ENCODE peak calls at places on chromosomes 11 and 22, in six cellular contexts. P is fibroblast of mammary gland, U is right lobe of liver, L is AG09309, G is GM10248, J is endothelial cell. D is an unnamed sample.

GRCh38 chr11:107928767-107929507 is 689 bp downstream of the RAB39A start:
- DNase-seq in U (peak; percentile 55), G (peak; percentile 28), P (no peak), L (no peak), J (peak; percentile 14), D (no peak)

GRCh38 chr11:68498313-68498712 is 37.8 kb downstream of the PPP6R3 start:
- DNase-seq in L (no peak), G (no peak), J (no peak), U (no peak), P (no peak), D (no peak)

GRCh38 chr11:36057372-36058045 is 113.6 kb downstream of the LDLRAD3 start:
- DNase-seq in G (no peak), L (no peak), P (peak; percentile 97), J (no peak), U (no peak), D (no peak)

GRCh38 chr22:40818192-40818746 is 877 bp downstream of the SLC25A17 start:
- DNase-seq in P (no peak), G (no peak), L (no peak), U (no peak), J (no peak), D (no peak)

GRCh38 chr11:61967924-61968757 is 707 bp upstream of the FTH1 start:
- DNase-seq in L (no peak), P (no peak), U (peak; percentile 74), J (peak; percentile 20), G (peak; percentile 64), D (no peak)

GRCh38 chr22:29343313-29343805 is 27.9 kb upstream of the RASL10A start:
- DNase-seq in J (no peak), G (no peak), P (peak; percentile 41), U (no peak), L (peak; percentile 25), D (no peak)

GRCh38 chr11:43614214-43614613 is 66.3 kb upstream of the HSD17B12 start:
- DNase-seq in P (no peak), U (no peak), J (no peak), G (no peak), L (no peak), D (no peak)

GRCh38 chr11:38598413-38598812 is 2000.4 kb upstream of the RAG2 start:
- DNase-seq in L (no peak), J (peak; percentile 5), P (no peak), G (no peak), U (no peak), D (no peak)

GRCh38 chr22:45948081-45948648 is 28.8 kb downstream of the WNT7B start:
- DNase-seq in L (no peak), G (no peak), J (no peak), U (no peak), P (no peak), D (no peak)

GRCh38 chr11:41056892-41057569 is 402.4 kb downstream of the LRRC4C start:
- DNase-seq in P (no peak), L (no peak), G (no peak), J (no peak), U (no peak), D (no peak)

GRCh38 chr11:126348806-126349582 is 6.5 kb upstream of the ST3GAL4 start:
- DNase-seq in U (peak; percentile 45), G (no peak), P (peak; percentile 74), J (no peak), L (no peak), D (peak; percentile 39)

GRCh38 chr11:117816151-117816741 is 8.3 kb downstream of the FXYD2 start:
- DNase-seq in L (no peak), P (peak; percentile 58), U (peak; percentile 60), G (no peak), J (no peak), D (peak; percentile 78)

GRCh38 chr22:17746916-17747315 is 27.4 kb downstream of the BID start:
- DNase-seq in U (no peak), P (no peak), L (no peak), J (no peak), G (no peak), D (no peak)

GRCh38 chr22:42500164-42500835 is 19.3 kb downstream of the RRP7A start:
- DNase-seq in P (peak; percentile 59), U (peak; percentile 81), L (no peak), G (peak; percentile 100), J (peak; percentile 45), D (no peak)

DNA sequence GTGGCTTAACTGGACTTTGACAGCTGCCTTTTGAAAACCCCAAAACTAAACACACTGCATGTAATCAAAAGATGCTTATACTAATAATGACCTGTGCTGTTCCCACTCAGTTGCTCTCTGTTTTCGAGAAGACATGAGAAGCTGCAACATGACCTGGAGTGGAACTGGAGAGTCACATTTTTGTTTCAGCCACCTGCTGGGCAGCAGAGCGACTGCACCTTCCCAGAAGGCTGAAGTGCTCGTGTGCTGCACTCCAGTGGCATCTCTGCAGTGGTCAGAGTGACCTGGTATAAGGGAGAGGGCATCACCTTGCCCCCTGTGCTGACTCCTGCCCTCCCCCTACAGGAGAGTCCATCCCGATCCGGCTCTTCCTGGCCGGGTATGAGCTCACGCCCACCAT is 8.6 kb downstream of the THYN1 start:
- DNase-seq in L (no peak), G (peak; percentile 57), J (peak; percentile 29), P (peak; percentile 25), U (no peak), D (no peak)
- TF ChIP-seq CTCF in L (peak; percentile 54), G (peak; percentile 65), J (peak; percentile 66), P (peak; percentile 42), U (peak; percentile 53), D (peak; percentile 71)

GRCh38 chr11:129788278-129788677 is 27.4 kb upstream of the TMEM45B start:
- DNase-seq in U (no peak), G (no peak), L (no peak), P (no peak), J (no peak), D (no peak)

GRCh38 chr11:129791515-129791914 is 24.1 kb upstream of the TMEM45B start:
- DNase-seq in J (no peak), G (no peak), L (no peak), P (no peak), U (no peak), D (no peak)

GRCh38 chr11:129790131-129790530 is 25.5 kb upstream of the TMEM45B start:
- DNase-seq in P (no peak), G (no peak), U (no peak), L (no peak), J (no peak), D (no peak)

GRCh38 chr11:129787518-129787917 is 28.1 kb upstream of the TMEM45B start:
- DNase-seq in L (no peak), J (no peak), U (no peak), G (no peak), P (no peak), D (no peak)

GRCh38 chr11:129785383-129786111 is 30.1 kb upstream of the TMEM45B start:
- DNase-seq in P (peak; percentile 16), L (no peak), J (no peak), U (no peak), G (no peak), D (no peak)
- TF ChIP-seq CTCF in P (peak; percentile 25), L (peak; percentile 39), J (no peak), U (peak; percentile 46), G (no peak), D (peak; percentile 75)

DNA sequence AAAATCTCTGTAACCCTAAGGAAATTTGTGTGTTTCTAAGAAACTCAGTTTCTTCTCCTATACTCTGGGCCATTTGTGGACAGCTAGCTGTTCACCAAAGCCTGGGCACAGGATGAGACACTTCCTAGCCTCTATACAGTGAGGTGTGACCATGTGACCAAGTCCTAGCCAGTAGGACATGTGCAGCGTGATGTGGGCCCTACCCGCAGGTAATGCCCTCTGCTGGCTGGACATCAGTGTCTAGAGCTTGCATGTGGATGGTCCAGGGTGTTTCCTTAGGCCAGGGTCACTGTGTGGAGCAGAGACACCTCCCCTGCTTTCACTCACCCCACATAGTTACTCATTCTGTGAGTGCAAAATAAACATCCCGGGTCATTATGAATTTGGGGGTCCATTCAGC is 100.5 kb downstream of the LARGE1 start:
- DNase-seq in L (no peak), P (no peak), J (no peak), U (no peak), G (no peak), D (no peak)
- TF ChIP-seq CTCF in L (no peak), P (no peak), J (no peak), U (no peak), G (no peak), D (no peak)

GRCh38 chr22:48665286-48666010 is 1162.2 kb downstream of the BRD1 start:
- DNase-seq in P (no peak), G (no peak), U (no peak), J (no peak), L (peak; percentile 11), D (no peak)

GRCh38 chr22:48661984-48662383 is 1165.7 kb downstream of the BRD1 start:
- DNase-seq in P (no peak), G (no peak), U (no peak), J (no peak), L (no peak), D (no peak)

GRCh38 chr22:48664586-48664985 is 1163.1 kb downstream of the BRD1 start:
- DNase-seq in L (no peak), U (no peak), J (no peak), G (no peak), P (no peak), D (no peak)

GRCh38 chr22:48662476-48663150 is 1165.1 kb downstream of the BRD1 start:
- DNase-seq in U (no peak), G (no peak), L (no peak), J (no peak), P (no peak), D (no peak)

DNA sequence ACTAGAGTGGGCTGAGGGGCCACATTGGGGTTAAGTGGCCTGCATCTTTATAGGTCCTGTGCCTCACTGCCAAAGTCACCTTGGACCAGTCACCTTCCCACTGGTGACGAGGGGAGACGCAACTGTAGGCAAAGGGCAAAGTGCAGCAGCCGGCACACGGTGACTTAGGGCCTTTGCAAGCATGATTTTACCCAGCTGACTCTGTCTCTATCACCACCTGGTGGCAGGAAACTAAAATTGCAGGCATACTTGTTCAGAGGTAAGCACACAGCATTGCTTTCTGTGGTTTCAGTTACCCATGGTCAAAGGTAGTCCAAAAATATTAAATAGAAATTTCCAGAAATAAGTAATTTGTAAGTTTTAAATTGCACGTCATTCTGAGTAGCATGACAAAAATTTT is 1164.4 kb downstream of the BRD1 start:
- DNase-seq in G (no peak), U (no peak), J (no peak), L (no peak), P (peak; percentile 9), D (no peak)
- TF ChIP-seq CTCF in G (no peak), U (peak; percentile 49), J (peak; percentile 92), L (no peak), P (peak; percentile 32), D (peak; percentile 69)

GRCh38 chr11:84780689-84781293 is 846.4 kb downstream of the DLG2 start:
- DNase-seq in J (no peak), U (no peak), P (peak; percentile 43), G (no peak), L (no peak), D (no peak)
- TF ChIP-seq CTCF in J (peak; percentile 45), U (peak; percentile 50), P (peak; percentile 60), G (peak; percentile 18), L (peak; percentile 54), D (peak; percentile 76)

GRCh38 chr11:65925397-65925796 is 6.2 kb downstream of the DRAP1 start:
- DNase-seq in J (no peak), L (no peak), U (no peak), P (no peak), G (no peak), D (no peak)
- TF ChIP-seq CTCF in J (no peak), L (no peak), U (no peak), P (no peak), G (no peak), D (no peak)

GRCh38 chr11:123268118-123268517 is 73.1 kb upstream of the CLMP start:
- DNase-seq in U (no peak), J (no peak), L (no peak), P (no peak), G (no peak), D (no peak)
- TF ChIP-seq CTCF in U (no peak), J (no peak), L (no peak), P (no peak), G (no peak), D (no peak)

D was measured in chondrocyte.